ENCODE peak calls at places on chromosomes 5 and 9, in four cellular contexts. S is transverse colon, L is testis, W is heart left ventricle. O is an unnamed sample.

GRCh38 chr5:6827815-6828214 is 114.6 kb downstream of the TENT4A start:
- DNase-seq in S (no peak), L (peak; percentile 38), W (no peak), O (no peak)

GRCh38 chr5:146564036-146564762 is 48.2 kb upstream of the GPR151 start:
- DNase-seq in S (no peak), L (peak; percentile 27), W (no peak), O (no peak)

GRCh38 chr9:92263131-92263530 is 30.4 kb downstream of the IARS1 start:
- DNase-seq in S (no peak), L (no peak), W (no peak), O (no peak)

GRCh38 chr5:72586788-72587530 is 79.7 kb upstream of the ZNF366 start:
- DNase-seq in S (no peak), L (no peak), W (no peak), O (no peak)

GRCh38 chr9:91783411-91783810 is 166.6 kb downstream of the ROR2 start:
- DNase-seq in S (no peak), L (peak; percentile 4), W (no peak), O (no peak)

GRCh38 chr5:43336159-43336558 is 22.9 kb upstream of the HMGCS1 start:
- DNase-seq in S (no peak), L (no peak), W (no peak), O (no peak)

GRCh38 chr9:131963087-131963715 is 116.5 kb downstream of the MED27 start:
- DNase-seq in S (no peak), L (no peak), W (no peak), O (no peak)

GRCh38 chr5:136399512-136399911 is 34.2 kb upstream of the TRPC7 start:
- DNase-seq in S (no peak), L (no peak), W (no peak), O (no peak)

GRCh38 chr5:1661311-1661710 is 137.6 kb upstream of the LPCAT1 start:
- DNase-seq in S (no peak), L (no peak), W (no peak), O (no peak)

GRCh38 chr5:2891781-2892180 is 140.3 kb upstream of the IRX2 start:
- DNase-seq in S (no peak), L (peak; percentile 3), W (no peak), O (no peak)

GRCh38 chr5:58075907-58076306 is 384.0 kb downstream of the PLK2 start:
- DNase-seq in S (no peak), L (no peak), W (no peak), O (no peak)

GRCh38 chr5:90560771-90561170 is 2.2 kb downstream of the ADGRV1 start:
- DNase-seq in S (no peak), L (no peak), W (no peak), O (no peak)

GRCh38 chr9:89877051-89878002 is 272.5 kb downstream of the GADD45G start:
- DNase-seq in S (no peak), L (peak; percentile 59), W (peak; percentile 1), O (peak; percentile 4)

GRCh38 chr5:96563816-96564215 is 98.4 kb upstream of the CAST start:
- DNase-seq in S (no peak), L (no peak), W (no peak), O (no peak)

GRCh38 chr5:16510123-16510522 is 44.5 kb upstream of the ZNF622 start:
- DNase-seq in S (no peak), L (no peak), W (no peak), O (no peak)

GRCh38 chr5:36507332-36507952 is 99.0 kb upstream of the SLC1A3 start:
- DNase-seq in S (peak; percentile 77), L (peak; percentile 87), W (peak; percentile 67), O (peak; percentile 44)

GRCh38 chr9:68492801-68493200 is 47.9 kb downstream of the TMEM252 start:
- DNase-seq in S (no peak), L (no peak), W (no peak), O (no peak)

GRCh38 chr5:178786859-178787499 is 56.5 kb upstream of the ZNF354A start:
- DNase-seq in S (no peak), L (no peak), W (no peak), O (no peak)

GRCh38 chr9:36158917-36159316 is 10.3 kb upstream of the CCIN start:
- DNase-seq in S (no peak), L (no peak), W (no peak), O (no peak)

GRCh38 chr9:125807065-125807464 is 59.9 kb downstream of the PBX3 start:
- DNase-seq in S (no peak), L (no peak), W (no peak), O (no peak)

GRCh38 chr5:33850100-33850594 is 41.6 kb downstream of the ADAMTS12 start:
- DNase-seq in S (no peak), L (peak; percentile 23), W (no peak), O (no peak)

GRCh38 chr9:132546148-132547051 is 36.0 kb upstream of the BARHL1 start:
- DNase-seq in S (no peak), L (peak; percentile 37), W (peak; percentile 25), O (no peak)

GRCh38 chr9:37818849-37819248 is 18.3 kb downstream of the DCAF10 start:
- DNase-seq in S (no peak), L (no peak), W (no peak), O (no peak)

GRCh38 chr9:136688274-136689107 is 1.2 kb upstream of the AGPAT2 start:
- DNase-seq in S (no peak), L (no peak), W (no peak), O (no peak)

GRCh38 chr9:71725590-71726338 is 42.5 kb downstream of the CEMIP2 start:
- DNase-seq in S (no peak), L (no peak), W (no peak), O (no peak)

GRCh38 chr9:134066923-134067851 is 639 bp downstream of the BRD3 start:
- DNase-seq in S (peak; percentile 37), L (no peak), W (peak; percentile 45), O (peak; percentile 23)

GRCh38 chr5:154236-154635 is 37.1 kb upstream of the LRRC14B start:
- DNase-seq in S (no peak), L (peak; percentile 12), W (no peak), O (no peak)

DNA sequence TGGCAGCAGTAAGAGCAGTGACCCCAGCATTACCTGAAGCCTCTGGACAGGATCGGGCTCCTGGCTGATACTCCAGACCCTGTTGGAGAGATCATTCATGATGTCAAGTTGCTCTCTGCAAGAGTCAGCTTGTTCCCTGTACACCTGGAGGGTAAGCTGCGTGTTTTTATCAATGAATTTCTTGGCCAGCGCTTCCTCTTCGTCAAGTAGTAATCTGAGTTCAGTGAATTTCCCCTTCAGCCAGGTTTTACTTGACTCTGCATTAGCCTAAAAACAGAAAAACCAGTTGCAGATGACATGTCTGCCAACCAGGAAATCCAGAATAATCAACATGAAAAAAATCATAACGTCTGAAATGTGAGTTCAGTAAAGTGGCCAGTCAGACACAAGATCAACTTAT is 19.1 kb downstream of the TRIM14 start:
- DNase-seq in S (peak; percentile 8), L (no peak), W (no peak), O (no peak)
- H3K4me1 ChIP-seq in S (peaks cover 3% of the 10 kb centered on the region), L (no peaks in the 10 kb centered on the region), W (no peaks in the 10 kb centered on the region), O (no peaks in the 10 kb centered on the region)

DNA sequence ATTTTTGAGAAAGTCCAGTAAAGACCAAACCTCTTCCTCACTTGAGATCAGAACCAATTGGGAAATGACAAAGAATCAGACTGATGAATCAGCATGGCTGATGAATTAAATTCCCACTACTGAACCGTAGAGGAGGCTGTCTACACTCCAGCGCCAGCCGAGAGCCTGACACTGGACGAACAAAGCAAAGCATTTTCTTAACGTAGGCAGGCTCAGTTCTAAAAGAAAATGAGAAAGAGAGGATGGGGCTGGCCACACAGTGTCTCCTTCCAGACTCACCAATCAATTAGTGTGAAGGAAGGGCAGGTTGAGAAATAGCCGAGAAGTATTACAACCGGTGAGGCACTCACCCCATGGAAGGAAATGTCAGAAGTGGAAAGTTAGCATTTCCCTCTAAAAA is 49.4 kb downstream of the ITGA1 start:
- DNase-seq in S (no peak), L (no peak), W (no peak), O (peak; percentile 22)
- TF ChIP-seq CTCF in S (no peak), L (no peak), W (no peak), O (peak; percentile 12)

DNA sequence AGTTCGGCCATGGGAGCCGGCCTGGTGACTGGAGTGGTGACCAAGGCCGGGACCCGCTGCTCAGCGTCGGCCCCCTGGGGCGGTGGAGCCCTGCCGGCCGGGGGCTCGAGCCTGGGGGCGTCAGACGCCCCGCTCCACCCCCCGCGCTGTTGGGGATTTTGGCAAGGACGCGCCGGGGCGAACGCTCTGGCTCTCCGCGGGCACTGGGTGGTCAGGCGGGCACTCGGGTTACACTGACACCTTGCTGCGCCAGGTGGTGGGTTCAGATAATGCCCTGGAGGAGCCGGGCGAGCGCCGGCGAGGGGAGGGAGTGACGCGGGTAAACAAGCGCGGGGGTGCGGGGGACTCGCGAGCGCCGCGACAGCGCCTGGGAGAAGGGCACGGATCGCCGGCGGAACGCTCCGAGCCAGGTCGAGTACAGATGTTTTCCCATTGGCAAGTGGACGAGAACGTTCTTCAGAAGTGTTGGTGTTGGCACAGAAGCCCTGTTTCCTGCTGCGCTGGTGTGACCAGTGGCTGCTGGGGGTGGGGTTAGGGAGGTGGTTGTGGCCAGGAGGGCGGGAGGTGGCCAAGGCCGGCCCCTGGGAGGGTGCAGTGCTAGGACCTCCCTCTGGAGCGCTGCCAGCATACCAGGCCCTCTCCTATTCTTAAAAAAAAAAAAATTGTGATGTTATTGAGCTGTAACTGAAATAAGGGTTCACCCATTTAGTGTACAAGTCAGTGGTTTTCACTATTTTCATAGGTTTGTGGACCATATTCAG is 773 bp downstream of the SQSTM1 start:
- DNase-seq in S (peak; percentile 97), L (peak; percentile 97), W (peak; percentile 98), O (peak; percentile 95)
- TF ChIP-seq POLR2A in S (peak; percentile 98), L (peak; percentile 53), W (peak; percentile 89), O (peak; percentile 88)

DNA sequence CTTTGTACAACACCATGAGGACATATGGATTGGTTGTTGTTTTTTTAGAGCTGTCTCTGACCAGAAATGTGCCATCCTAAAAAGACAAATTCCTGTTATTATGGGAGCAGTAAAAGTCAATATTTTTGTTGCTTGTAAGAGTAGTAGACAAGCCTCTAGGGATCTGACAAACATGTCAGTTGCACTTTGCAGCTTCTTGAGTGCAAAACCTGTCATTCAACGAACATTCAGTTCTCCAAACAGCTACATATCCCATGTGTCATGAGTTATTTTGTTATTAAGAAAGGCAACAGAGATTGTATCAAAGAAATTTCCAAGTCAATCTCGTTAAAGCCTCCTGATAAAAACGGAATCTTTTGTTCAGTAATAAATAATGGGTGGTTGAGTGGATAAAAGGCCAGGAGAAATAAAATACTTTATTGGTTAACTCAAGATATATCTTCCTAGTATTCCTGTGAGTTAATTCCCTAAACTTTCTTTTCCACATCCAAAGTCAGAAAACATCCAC is 18.1 kb downstream of the C5orf58 start:
- DNase-seq in S (no peak), L (no peak), W (no peak), O (no peak)
- H3K4me1 ChIP-seq in S (no peaks in the 10 kb centered on the region), L (peaks cover 10% of the 10 kb centered on the region), W (no peaks in the 10 kb centered on the region), O (no peaks in the 10 kb centered on the region)

DNA sequence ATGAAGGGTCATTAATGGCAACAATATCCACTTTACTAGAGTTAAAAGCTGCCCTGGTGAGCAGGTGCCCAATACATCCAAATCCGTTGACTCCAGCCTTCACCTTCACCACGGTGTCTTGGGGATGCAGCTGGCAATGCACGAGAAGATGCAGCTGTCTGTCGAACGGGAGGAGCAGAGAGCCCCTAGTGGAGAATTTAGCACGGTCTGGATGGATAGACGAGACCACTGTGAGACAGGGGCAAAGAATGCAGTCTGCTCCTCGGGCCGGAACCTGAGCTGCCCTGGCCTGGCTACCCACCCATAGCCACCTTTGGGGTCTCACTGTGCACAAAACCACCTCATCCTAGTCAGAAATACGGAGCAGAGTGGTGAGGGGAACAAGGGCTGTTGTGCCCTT is 35.1 kb downstream of the ADRA1B start:
- DNase-seq in S (no peak), L (no peak), W (no peak), O (no peak)
- TF ChIP-seq CTCF in S (no peak), L (no peak), W (no peak), O (no peak)

O was measured in uterus.